ENCODE peak calls at places on chromosome 6, in six cellular contexts. R, L, J, V, A and N are unnamed samples.

GRCh38 chr6:129432738-129433137 is 277.2 kb downstream of the ARHGAP18 start:
- DNase-seq in J (no peak), L (no peak), V (no peak), A (no peak), R (no peak), N (peak)

GRCh38 chr6:153214439-153214838 is 83.4 kb upstream of the RGS17 start:
- DNase-seq in R (no peak), L (no peak), J (no peak), V (no peak), A (no peak), N (no peak)

GRCh38 chr6:137708481-137708880 is 158.6 kb upstream of the TNFAIP3 start:
- DNase-seq in A (no peak), R (no peak), V (no peak), L (no peak), J (no peak), N (no peak)

GRCh38 chr6:24283043-24283985 is 74.5 kb downstream of the DCDC2 start:
- DNase-seq in R (no peak), V (peak), L (peak), J (peak), A (peak), N (peak)

GRCh38 chr6:13787146-13787545 is 27.2 kb downstream of the MCUR1 start:
- DNase-seq in V (no peak), R (peak), A (no peak), L (no peak), J (no peak), N (no peak)

GRCh38 chr6:145736854-145737181 is 1.5 kb upstream of the EPM2A start:
- DNase-seq in L (no peak), A (no peak), V (no peak), R (no peak), J (no peak), N (no peak)

GRCh38 chr6:33840064-33840926 is 36.5 kb upstream of the MLN start:
- DNase-seq in R (peak), L (peak), A (no peak), V (no peak), J (no peak), N (peak)

GRCh38 chr6:41531591-41532582 is 14.3 kb upstream of the FOXP4 start:
- DNase-seq in R (no peak), V (peak), A (peak), L (peak), J (no peak), N (no peak)

GRCh38 chr6:66179363-66179762 is 472.3 kb upstream of the EYS start:
- DNase-seq in J (no peak), V (no peak), A (no peak), L (no peak), R (no peak), N (no peak)

GRCh38 chr6:27630727-27631613 is 158.1 kb upstream of the ZNF184 start:
- DNase-seq in A (no peak), R (no peak), L (no peak), V (peak), J (peak), N (peak)

GRCh38 chr6:156780117-156780641 is 3.0 kb downstream of the ARID1B start:
- DNase-seq in J (no peak), V (no peak), A (peak), R (no peak), L (peak), N (peak)

GRCh38 chr6:47138046-47138445 is 95.9 kb upstream of the ADGRF1 start:
- DNase-seq in J (no peak), L (no peak), A (no peak), R (no peak), V (no peak), N (no peak)

GRCh38 chr6:157885211-157885788 is 62.3 kb downstream of the SNX9 start:
- DNase-seq in J (no peak), V (no peak), R (no peak), A (no peak), L (no peak), N (no peak)

GRCh38 chr6:11598687-11599086 is 61.1 kb downstream of the TMEM170B start:
- DNase-seq in V (no peak), R (no peak), J (no peak), A (no peak), L (no peak), N (no peak)

GRCh38 chr6:69866351-69867074 is at the start of gene COL19A1:
- DNase-seq in V (peak), L (no peak), R (no peak), J (peak), A (peak), N (no peak)

GRCh38 chr6:90835584-90836212 is 248.8 kb upstream of the MAP3K7 start:
- DNase-seq in A (no peak), R (no peak), L (no peak), V (no peak), J (no peak), N (no peak)